ENCODE peak calls at places on chromosomes 5 and 9, in ten cellular contexts. S is A172, D is fibroblast of pulmonary artery, K is endothelial cell, T is right cardiac atrium, Q is amniotic stem cell, I is endodermal cell, W is AG20443, C is NCI-H1105, H is cardiac fibroblast. P is an unnamed sample.

GRCh38 chr9:90925581-90926257 is 124.1 kb downstream of the SYK start:
- DNase-seq in W (peak), T (no peak), I (no peak), D (peak), S (peak), C (no peak), H (peak), Q (peak), K (no peak), P (no peak)

GRCh38 chr5:149938272-149938671 is 6.3 kb downstream of the PDE6A start:
- DNase-seq in T (peak), Q (no peak), K (no peak), W (no peak), D (peak), H (peak), C (no peak), S (peak), I (no peak), P (no peak)

GRCh38 chr5:96245401-96246091 is 187.5 kb downstream of the PCSK1 start:
- DNase-seq in I (no peak), K (no peak), S (no peak), W (no peak), Q (no peak), H (no peak), D (no peak), C (no peak), T (no peak), P (no peak)

GRCh38 chr5:160744253-160745112 is 107.5 kb downstream of the ATP10B start:
- DNase-seq in Q (no peak), W (no peak), I (no peak), K (no peak), H (no peak), T (no peak), C (no peak), D (no peak), S (no peak), P (no peak)

GRCh38 chr5:159444441-159445082 is 114.3 kb upstream of the IL12B start:
- DNase-seq in K (no peak), Q (no peak), H (peak), S (peak), T (no peak), I (peak), D (peak), W (peak), C (no peak), P (no peak)

GRCh38 chr5:53350991-53351770 is 129.2 kb upstream of the FST start:
- DNase-seq in H (no peak), T (no peak), K (peak), I (no peak), Q (no peak), S (no peak), C (no peak), D (no peak), W (no peak), P (no peak)

GRCh38 chr9:99820330-99821186 is 1.1 kb upstream of the NR4A3 start:
- DNase-seq in C (peak), I (no peak), H (peak), K (no peak), D (peak), T (peak), S (peak), Q (peak), W (peak), P (peak)

GRCh38 chr5:25334288-25334790 is 689.6 kb upstream of the CDH10 start:
- DNase-seq in S (no peak), T (no peak), K (no peak), W (no peak), D (no peak), I (no peak), H (no peak), Q (no peak), C (no peak), P (no peak)

GRCh38 chr5:139061274-139061673 is 136.9 kb downstream of the SIL1 start:
- DNase-seq in K (no peak), D (peak), H (peak), I (no peak), W (peak), C (no peak), S (peak), T (peak), Q (no peak), P (no peak)

GRCh38 chr9:5869315-5870019 is 21.2 kb upstream of the MLANA start:
- DNase-seq in T (no peak), Q (no peak), W (no peak), K (peak), C (no peak), D (no peak), I (peak), S (no peak), H (peak), P (no peak)

GRCh38 chr9:22111871-22112247 is 102.8 kb upstream of the CDKN2B start:
- DNase-seq in D (peak), Q (no peak), H (peak), T (no peak), C (no peak), S (no peak), I (no peak), W (peak), K (no peak), P (no peak)

GRCh38 chr5:129172561-129172960 is 78.0 kb downstream of the ISOC1 start:
- DNase-seq in I (no peak), H (peak), Q (no peak), C (no peak), T (no peak), S (peak), K (no peak), W (no peak), D (peak), P (no peak)

GRCh38 chr9:99253772-99254431 is 31.8 kb downstream of the SEC61B start:
- DNase-seq in K (no peak), S (peak), I (peak), D (no peak), T (no peak), H (no peak), W (no peak), Q (no peak), C (no peak), P (no peak)

GRCh38 chr5:131812371-131813160 is 15.7 kb upstream of the FNIP1 start:
- DNase-seq in C (no peak), H (peak), K (no peak), T (no peak), W (no peak), Q (no peak), I (no peak), S (peak), D (no peak), P (no peak)

GRCh38 chr5:115813719-115814118 is 2.7 kb downstream of the CDO1 start:
- DNase-seq in K (no peak), C (no peak), W (no peak), S (no peak), D (no peak), H (no peak), I (no peak), T (no peak), Q (no peak), P (no peak)

GRCh38 chr5:76427481-76428140 is 24.5 kb downstream of the IQGAP2 start:
- DNase-seq in T (no peak), K (no peak), H (no peak), S (no peak), I (peak), W (no peak), D (no peak), C (no peak), Q (no peak), P (no peak)

GRCh38 chr5:113760486-113760885 is 247.0 kb downstream of the YTHDC2 start:
- DNase-seq in W (no peak), K (no peak), T (no peak), I (no peak), S (peak), C (no peak), H (no peak), D (no peak), Q (no peak), P (no peak)

GRCh38 chr5:76165961-76166360 is 82.8 kb downstream of the SV2C start:
- DNase-seq in Q (no peak), K (no peak), I (no peak), C (no peak), W (no peak), S (no peak), H (no peak), T (no peak), D (no peak), P (no peak)

GRCh38 chr9:101201626-101202025 is 173.1 kb downstream of the PLPPR1 start:
- DNase-seq in Q (no peak), I (no peak), C (no peak), W (no peak), D (no peak), K (no peak), S (no peak), T (no peak), H (no peak), P (no peak)

GRCh38 chr9:131995382-131995781 is 84.3 kb downstream of the MED27 start:
- DNase-seq in C (no peak), T (no peak), K (no peak), Q (no peak), D (no peak), I (no peak), H (peak), S (peak), W (peak), P (no peak)

GRCh38 chr5:148586796-148587195 is 67.5 kb downstream of the HTR4 start:
- DNase-seq in H (no peak), S (no peak), K (no peak), T (no peak), I (peak), D (no peak), C (no peak), Q (no peak), W (no peak), P (no peak)

GRCh38 chr5:11010811-11011210 is 249.8 kb upstream of the DAP start:
- DNase-seq in K (no peak), D (no peak), Q (no peak), H (no peak), I (no peak), W (no peak), T (no peak), C (no peak), S (no peak), P (no peak)

GRCh38 chr9:121326130-121326838 is 43.8 kb downstream of the STOM start:
- DNase-seq in W (peak), T (peak), I (no peak), K (no peak), C (no peak), S (no peak), H (peak), D (peak), Q (no peak), P (no peak)

GRCh38 chr9:131943397-131943796 is 136.3 kb downstream of the MED27 start:
- DNase-seq in D (no peak), W (no peak), I (no peak), S (no peak), Q (no peak), T (no peak), K (no peak), H (no peak), C (no peak), P (no peak)

GRCh38 chr5:134945041-134945440 is 22.7 kb upstream of the CATSPER3 start:
- DNase-seq in T (no peak), K (no peak), I (no peak), Q (no peak), W (no peak), S (no peak), C (no peak), D (no peak), H (no peak), P (no peak)

GRCh38 chr5:42650111-42650510 is 106.5 kb upstream of the CCDC152 start:
- DNase-seq in K (no peak), D (no peak), Q (no peak), T (no peak), W (no peak), S (no peak), I (no peak), H (no peak), C (no peak), P (no peak)

GRCh38 chr9:135230817-135231520 is 143.5 kb downstream of the OLFM1 start:
- DNase-seq in W (no peak), S (no peak), D (no peak), T (no peak), Q (no peak), H (no peak), K (no peak), I (peak), C (no peak), P (no peak)

GRCh38 chr9:72952914-72953313 is at the start of gene ALDH1A1:
- DNase-seq in K (no peak), T (no peak), S (no peak), H (no peak), Q (no peak), W (no peak), C (peak), I (no peak), D (no peak), P (no peak)

P was measured in nephron progenitor cell.